ENCODE peak calls at places on chromosomes 13 and 19, in ten cellular contexts. One of them, this sample, is unnamed. For H3K4me1, the result is how much of the 10 kb centered on the place peaks cover.

GRCh38 chr13:107767119-107767518 is 448.2 kb downstream of the LIG4 start:
- DNase-seq in esophagus squamous epithelium: no peak
- DNase-seq in IMR-90: no peak
- DNase-seq in testis: no peak
- DNase-seq in sigmoid colon: no peak
- DNase-seq in suprapubic skin: no peak
- DNase-seq in uterus: no peak
- DNase-seq in gastrocnemius medialis: no peak
- DNase-seq in transverse colon: no peak
- DNase-seq in tibial nerve: no peak
- DNase-seq in this sample: no peak

GRCh38 chr13:62663767-62664166 is 1248.1 kb upstream of the PCDH20 start:
- DNase-seq in testis: no peak
- DNase-seq in esophagus squamous epithelium: no peak
- DNase-seq in tibial nerve: no peak
- DNase-seq in uterus: no peak
- DNase-seq in transverse colon: no peak
- DNase-seq in gastrocnemius medialis: no peak
- DNase-seq in sigmoid colon: no peak
- DNase-seq in IMR-90: peak
- DNase-seq in suprapubic skin: no peak
- DNase-seq in this sample: no peak

GRCh38 chr19:3178377-3178972 is at the start of gene S1PR4:
- DNase-seq in tibial nerve: no peak
- DNase-seq in suprapubic skin: no peak
- DNase-seq in esophagus squamous epithelium: no peak
- DNase-seq in uterus: no peak
- DNase-seq in IMR-90: no peak
- DNase-seq in sigmoid colon: no peak
- DNase-seq in testis: no peak
- DNase-seq in transverse colon: peak
- DNase-seq in gastrocnemius medialis: no peak
- DNase-seq in this sample: no peak

GRCh38 chr13:108368240-108368898 is 98.9 kb downstream of the TNFSF13B start:
- DNase-seq in sigmoid colon: no peak
- DNase-seq in transverse colon: no peak
- DNase-seq in suprapubic skin: no peak
- DNase-seq in IMR-90: no peak
- DNase-seq in uterus: no peak
- DNase-seq in esophagus squamous epithelium: no peak
- DNase-seq in testis: no peak
- DNase-seq in gastrocnemius medialis: no peak
- DNase-seq in tibial nerve: no peak
- DNase-seq in this sample: no peak

GRCh38 chr19:19650331-19650730 is 6.9 kb upstream of the GMIP start:
- DNase-seq in testis: no peak
- DNase-seq in esophagus squamous epithelium: no peak
- DNase-seq in IMR-90: no peak
- DNase-seq in sigmoid colon: no peak
- DNase-seq in transverse colon: no peak
- DNase-seq in suprapubic skin: no peak
- DNase-seq in gastrocnemius medialis: peak
- DNase-seq in tibial nerve: no peak
- DNase-seq in uterus: no peak
- DNase-seq in this sample: no peak

GRCh38 chr13:43537124-43537523 is 249.6 kb downstream of the ENOX1 start:
- DNase-seq in esophagus squamous epithelium: no peak
- DNase-seq in IMR-90: peak
- DNase-seq in gastrocnemius medialis: no peak
- DNase-seq in uterus: no peak
- DNase-seq in transverse colon: no peak
- DNase-seq in testis: no peak
- DNase-seq in suprapubic skin: no peak
- DNase-seq in tibial nerve: no peak
- DNase-seq in sigmoid colon: no peak
- DNase-seq in this sample: no peak

GRCh38 chr13:24638096-24638495 is 42.1 kb upstream of the ATP12A start:
- DNase-seq in IMR-90: no peak
- DNase-seq in suprapubic skin: no peak
- DNase-seq in transverse colon: no peak
- DNase-seq in sigmoid colon: no peak
- DNase-seq in uterus: no peak
- DNase-seq in esophagus squamous epithelium: no peak
- DNase-seq in gastrocnemius medialis: no peak
- DNase-seq in tibial nerve: no peak
- DNase-seq in testis: no peak
- DNase-seq in this sample: no peak

GRCh38 chr13:39020853-39021462 is 16.9 kb downstream of the PROSER1 start:
- DNase-seq in tibial nerve: no peak
- DNase-seq in suprapubic skin: no peak
- DNase-seq in IMR-90: no peak
- DNase-seq in testis: no peak
- DNase-seq in esophagus squamous epithelium: no peak
- DNase-seq in transverse colon: no peak
- DNase-seq in sigmoid colon: no peak
- DNase-seq in gastrocnemius medialis: no peak
- DNase-seq in uterus: no peak
- DNase-seq in this sample: no peak

GRCh38 chr13:68319384-68319783 is 1089.2 kb upstream of the PCDH9 start:
- DNase-seq in uterus: no peak
- DNase-seq in IMR-90: no peak
- DNase-seq in transverse colon: no peak
- DNase-seq in tibial nerve: no peak
- DNase-seq in suprapubic skin: no peak
- DNase-seq in sigmoid colon: no peak
- DNase-seq in esophagus squamous epithelium: no peak
- DNase-seq in testis: no peak
- DNase-seq in gastrocnemius medialis: no peak
- DNase-seq in this sample: no peak

GRCh38 chr13:42997381-42997780 is 5.3 kb upstream of the EPSTI1 start:
- DNase-seq in testis: no peak
- DNase-seq in IMR-90: peak
- DNase-seq in sigmoid colon: no peak
- DNase-seq in suprapubic skin: no peak
- DNase-seq in uterus: no peak
- DNase-seq in transverse colon: no peak
- DNase-seq in esophagus squamous epithelium: no peak
- DNase-seq in tibial nerve: no peak
- DNase-seq in gastrocnemius medialis: no peak
- DNase-seq in this sample: no peak

GRCh38 chr13:110409581-110409992 is 102.5 kb downstream of the COL4A2 start:
- DNase-seq in suprapubic skin: no peak
- DNase-seq in uterus: no peak
- DNase-seq in testis: no peak
- DNase-seq in sigmoid colon: no peak
- DNase-seq in gastrocnemius medialis: no peak
- DNase-seq in transverse colon: no peak
- DNase-seq in tibial nerve: no peak
- DNase-seq in IMR-90: peak
- DNase-seq in esophagus squamous epithelium: no peak
- DNase-seq in this sample: no peak

GRCh38 chr13:110407531-110407930 is 100.4 kb downstream of the COL4A2 start:
- DNase-seq in gastrocnemius medialis: no peak
- DNase-seq in tibial nerve: no peak
- DNase-seq in IMR-90: no peak
- DNase-seq in testis: no peak
- DNase-seq in transverse colon: no peak
- DNase-seq in esophagus squamous epithelium: no peak
- DNase-seq in suprapubic skin: no peak
- DNase-seq in sigmoid colon: no peak
- DNase-seq in uterus: no peak
- DNase-seq in this sample: no peak

GRCh38 chr13:110410000-110410399 is 102.9 kb downstream of the COL4A2 start:
- DNase-seq in esophagus squamous epithelium: no peak
- DNase-seq in IMR-90: no peak
- DNase-seq in sigmoid colon: no peak
- DNase-seq in suprapubic skin: no peak
- DNase-seq in uterus: no peak
- DNase-seq in tibial nerve: no peak
- DNase-seq in testis: no peak
- DNase-seq in transverse colon: no peak
- DNase-seq in gastrocnemius medialis: no peak
- DNase-seq in this sample: no peak

GRCh38 chr13:110407021-110407420 is 99.9 kb downstream of the COL4A2 start:
- DNase-seq in transverse colon: no peak
- DNase-seq in sigmoid colon: no peak
- DNase-seq in testis: no peak
- DNase-seq in esophagus squamous epithelium: no peak
- DNase-seq in IMR-90: no peak
- DNase-seq in suprapubic skin: no peak
- DNase-seq in uterus: no peak
- DNase-seq in gastrocnemius medialis: no peak
- DNase-seq in tibial nerve: no peak
- DNase-seq in this sample: no peak

DNA sequence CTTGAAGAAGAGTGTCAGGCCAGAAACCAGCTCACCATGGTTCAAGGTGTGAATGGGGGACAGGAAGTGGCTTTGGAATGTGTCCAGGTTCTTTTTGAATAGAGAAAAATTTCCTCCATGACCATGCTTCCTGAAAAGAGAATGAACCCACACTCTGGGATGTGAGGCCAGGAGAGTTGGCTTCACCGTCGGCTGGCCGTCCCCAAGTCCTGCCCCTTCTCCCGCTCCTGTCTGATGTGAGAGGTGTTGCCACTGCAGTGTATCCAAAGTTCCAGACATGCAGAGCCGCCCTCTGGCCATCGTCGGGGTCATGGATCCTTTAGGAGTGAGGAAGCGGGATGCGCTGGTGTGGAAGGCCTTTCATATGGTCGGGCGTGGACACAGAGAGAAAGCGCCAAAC is 101.2 kb downstream of the COL4A2 start:
- DNase-seq in suprapubic skin: no peak
- DNase-seq in sigmoid colon: no peak
- DNase-seq in testis: no peak
- DNase-seq in esophagus squamous epithelium: no peak
- DNase-seq in uterus: no peak
- DNase-seq in transverse colon: no peak
- DNase-seq in tibial nerve: no peak
- DNase-seq in gastrocnemius medialis: no peak
- DNase-seq in IMR-90: no peak
- DNase-seq in this sample: no peak
- H3K4me1 ChIP-seq in suprapubic skin: under half
- H3K4me1 ChIP-seq in sigmoid colon: half or more
- H3K4me1 ChIP-seq in testis: under half
- H3K4me1 ChIP-seq in esophagus squamous epithelium: under half
- H3K4me1 ChIP-seq in uterus: under half
- H3K4me1 ChIP-seq in transverse colon: under half
- H3K4me1 ChIP-seq in tibial nerve: half or more
- H3K4me1 ChIP-seq in gastrocnemius medialis: half or more
- H3K4me1 ChIP-seq in IMR-90: half or more
- H3K4me1 ChIP-seq in this sample: half or more

GRCh38 chr19:58394821-58395219 is 636 bp upstream of the RNF225 start:
- DNase-seq in suprapubic skin: peak
- DNase-seq in IMR-90: no peak
- DNase-seq in sigmoid colon: no peak
- DNase-seq in gastrocnemius medialis: no peak
- DNase-seq in transverse colon: no peak
- DNase-seq in uterus: no peak
- DNase-seq in tibial nerve: no peak
- DNase-seq in testis: no peak
- DNase-seq in esophagus squamous epithelium: no peak
- DNase-seq in this sample: no peak

GRCh38 chr19:58393725-58394033 is 1.8 kb upstream of the RNF225 start:
- DNase-seq in IMR-90: no peak
- DNase-seq in uterus: no peak
- DNase-seq in testis: no peak
- DNase-seq in gastrocnemius medialis: no peak
- DNase-seq in suprapubic skin: no peak
- DNase-seq in esophagus squamous epithelium: no peak
- DNase-seq in tibial nerve: no peak
- DNase-seq in sigmoid colon: no peak
- DNase-seq in transverse colon: no peak
- DNase-seq in this sample: no peak

GRCh38 chr19:58396691-58397532 is 1.5 kb downstream of the RNF225 start:
- DNase-seq in IMR-90: no peak
- DNase-seq in gastrocnemius medialis: no peak
- DNase-seq in testis: no peak
- DNase-seq in esophagus squamous epithelium: no peak
- DNase-seq in sigmoid colon: no peak
- DNase-seq in transverse colon: no peak
- DNase-seq in uterus: no peak
- DNase-seq in tibial nerve: no peak
- DNase-seq in suprapubic skin: no peak
- DNase-seq in this sample: no peak

GRCh38 chr19:58395979-58396627 is 647 bp downstream of the RNF225 start:
- DNase-seq in esophagus squamous epithelium: no peak
- DNase-seq in tibial nerve: no peak
- DNase-seq in uterus: no peak
- DNase-seq in IMR-90: no peak
- DNase-seq in transverse colon: no peak
- DNase-seq in gastrocnemius medialis: no peak
- DNase-seq in suprapubic skin: no peak
- DNase-seq in testis: no peak
- DNase-seq in sigmoid colon: no peak
- DNase-seq in this sample: no peak

GRCh38 chr19:58395220-58395978 is at the start of gene RNF225:
- DNase-seq in sigmoid colon: no peak
- DNase-seq in suprapubic skin: peak
- DNase-seq in tibial nerve: no peak
- DNase-seq in gastrocnemius medialis: no peak
- DNase-seq in uterus: no peak
- DNase-seq in IMR-90: no peak
- DNase-seq in testis: no peak
- DNase-seq in transverse colon: peak
- DNase-seq in esophagus squamous epithelium: no peak
- DNase-seq in this sample: no peak
- TF ChIP-seq POLR2A in sigmoid colon: no peak
- TF ChIP-seq POLR2A in suprapubic skin: no peak
- TF ChIP-seq POLR2A in tibial nerve: no peak
- TF ChIP-seq POLR2A in gastrocnemius medialis: no peak
- TF ChIP-seq POLR2A in uterus: no peak
- TF ChIP-seq POLR2A in IMR-90: no peak
- TF ChIP-seq POLR2A in testis: no peak
- TF ChIP-seq POLR2A in transverse colon: peak
- TF ChIP-seq POLR2A in esophagus squamous epithelium: peak
- TF ChIP-seq POLR2A in this sample: no peak

DNA sequence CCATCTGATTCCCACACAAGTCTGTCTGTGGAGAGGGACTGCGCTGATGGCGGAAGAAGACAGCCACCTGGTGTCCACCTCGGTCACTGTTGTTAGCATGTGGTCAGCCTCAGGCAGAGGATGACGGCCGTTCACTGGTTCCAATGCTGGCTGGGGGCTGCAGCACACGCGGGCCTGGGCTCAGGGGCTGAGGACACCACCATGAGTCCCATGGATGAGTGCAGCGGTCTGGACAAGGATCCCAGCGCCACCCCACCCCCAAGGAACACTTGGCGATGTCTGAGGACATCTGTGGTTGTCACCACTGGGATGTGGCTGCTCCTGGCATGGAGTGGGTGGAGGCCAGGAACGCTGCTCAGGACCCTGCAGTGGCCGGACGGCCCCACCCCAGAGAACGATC is 10.9 kb downstream of the DPP9 start:
- DNase-seq in transverse colon: no peak
- DNase-seq in suprapubic skin: no peak
- DNase-seq in testis: no peak
- DNase-seq in IMR-90: no peak
- DNase-seq in sigmoid colon: no peak
- DNase-seq in gastrocnemius medialis: peak
- DNase-seq in uterus: no peak
- DNase-seq in tibial nerve: no peak
- DNase-seq in esophagus squamous epithelium: no peak
- DNase-seq in this sample: no peak
- H3K27ac ChIP-seq in transverse colon: peak
- H3K27ac ChIP-seq in suprapubic skin: peak
- H3K27ac ChIP-seq in testis: no peak
- H3K27ac ChIP-seq in IMR-90: peak
- H3K27ac ChIP-seq in sigmoid colon: peak
- H3K27ac ChIP-seq in gastrocnemius medialis: peak
- H3K27ac ChIP-seq in uterus: peak
- H3K27ac ChIP-seq in tibial nerve: no peak
- H3K27ac ChIP-seq in esophagus squamous epithelium: peak
- H3K27ac ChIP-seq in this sample: peak

GRCh38 chr13:94596575-94596971 is 621 bp upstream of the TGDS start:
- DNase-seq in testis: no peak
- DNase-seq in suprapubic skin: no peak
- DNase-seq in sigmoid colon: peak
- DNase-seq in esophagus squamous epithelium: no peak
- DNase-seq in tibial nerve: no peak
- DNase-seq in transverse colon: no peak
- DNase-seq in uterus: peak
- DNase-seq in IMR-90: no peak
- DNase-seq in gastrocnemius medialis: no peak
- DNase-seq in this sample: no peak
- H3K4me1 ChIP-seq in testis: under half
- H3K4me1 ChIP-seq in suprapubic skin: under half
- H3K4me1 ChIP-seq in sigmoid colon: under half
- H3K4me1 ChIP-seq in esophagus squamous epithelium: under half
- H3K4me1 ChIP-seq in tibial nerve: under half
- H3K4me1 ChIP-seq in transverse colon: under half
- H3K4me1 ChIP-seq in uterus: under half
- H3K4me1 ChIP-seq in IMR-90: under half
- H3K4me1 ChIP-seq in gastrocnemius medialis: under half
- H3K4me1 ChIP-seq in this sample: under half